ENCODE peak calls at places on chromosomes 12 and 14, in seven cellular contexts. W is GM23248, L is SK-N-SH, E is HCT116, Z is PC-9, I is hepatocyte, V is GM23338. Q is an unnamed sample.

GRCh38 chr12:3718100-3718499 is 34.8 kb downstream of the CRACR2A start:
- DNase-seq in W (no peak), L (no peak), E (no peak), Z (no peak), I (no peak), V (no peak), Q (no peak)

GRCh38 chr12:122951979-122952892 is 14.0 kb downstream of the ABCB9 start:
- DNase-seq in W (peak; percentile 83), L (peak; percentile 36), E (peak; percentile 59), Z (peak; percentile 67), I (peak; percentile 85), V (peak; percentile 70), Q (peak; percentile 83)

GRCh38 chr14:24277606-24278321 is 6.4 kb upstream of the RABGGTA start:
- DNase-seq in W (no peak), L (no peak), E (no peak), Z (no peak), I (no peak), V (no peak), Q (no peak)

GRCh38 chr12:2555487-2556082 is 239.2 kb upstream of the FKBP4 start:
- DNase-seq in W (no peak), L (no peak), E (no peak), Z (no peak), I (no peak), V (peak; percentile 24), Q (no peak)

GRCh38 chr12:62581288-62582064 is 114.8 kb downstream of the MON2 start:
- DNase-seq in W (peak; percentile 74), L (peak; percentile 39), E (peak; percentile 38), Z (no peak), I (peak; percentile 50), V (peak; percentile 71), Q (peak; percentile 52)

GRCh38 chr14:23154876-23155587 is 28.4 kb downstream of the SLC7A8 start:
- DNase-seq in W (peak; percentile 95), L (no peak), E (no peak), Z (no peak), I (peak; percentile 87), V (peak; percentile 61), Q (no peak)

GRCh38 chr12:2813573-2814185 is 1.2 kb downstream of the ITFG2 start:
- DNase-seq in W (peak; percentile 91), L (peak; percentile 78), E (peak; percentile 41), Z (peak; percentile 43), I (peak; percentile 83), V (peak; percentile 84), Q (peak; percentile 82)

GRCh38 chr12:103768467-103769123 is 72.4 kb downstream of the NT5DC3 start:
- DNase-seq in W (no peak), L (no peak), E (no peak), Z (no peak), I (no peak), V (no peak), Q (no peak)

GRCh38 chr14:85958069-85958468 is 428.1 kb downstream of the FLRT2 start:
- DNase-seq in W (no peak), L (no peak), E (no peak), Z (no peak), I (no peak), V (peak; percentile 11), Q (no peak)

GRCh38 chr14:32102968-32103367 is 25.9 kb downstream of the ARHGAP5 start:
- DNase-seq in W (no peak), L (no peak), E (no peak), Z (no peak), I (no peak), V (no peak), Q (no peak)
- H3K4me2 ChIP-seq in W (no peak overlapping the region), L (no peak overlapping the region), E (no peak overlapping the region), Z (no peak overlapping the region), I (no peak overlapping the region), V (no peak overlapping the region), Q (no peak overlapping the region)

GRCh38 chr12:38155020-38155395 is 161.6 kb upstream of the ALG10B start:
- DNase-seq in W (no peak), L (no peak), E (no peak), Z (no peak), I (no peak), V (no peak), Q (no peak)
- H3K9me2 ChIP-seq in W (no peaks in the 10 kb centered on the region), L (no peaks in the 10 kb centered on the region), E (no peaks in the 10 kb centered on the region), Z (no peaks in the 10 kb centered on the region), I (no peaks in the 10 kb centered on the region), V (no peaks in the 10 kb centered on the region), Q (no peaks in the 10 kb centered on the region)

GRCh38 chr14:99930420-99931274 is 134.6 kb upstream of the EVL start:
- DNase-seq in W (peak; percentile 39), L (peak; percentile 55), E (no peak), Z (no peak), I (no peak), V (no peak), Q (no peak)
- H3K4me2 ChIP-seq in W (no peak overlapping the region), L (no peak overlapping the region), E (no peak overlapping the region), Z (no peak overlapping the region), I (no peak overlapping the region), V (no peak overlapping the region), Q (no peak overlapping the region)

GRCh38 chr12:13099910-13100609 is 3.4 kb downstream of the GSG1 start:
- DNase-seq in W (no peak), L (no peak), E (no peak), Z (no peak), I (no peak), V (no peak), Q (no peak)

GRCh38 chr12:13100610-13100881 is 2.9 kb downstream of the GSG1 start:
- DNase-seq in W (peak; percentile 62), L (no peak), E (no peak), Z (no peak), I (no peak), V (no peak), Q (no peak)

GRCh38 chr12:13095266-13095995 is 8.0 kb downstream of the GSG1 start:
- DNase-seq in W (no peak), L (no peak), E (no peak), Z (no peak), I (no peak), V (no peak), Q (no peak)

GRCh38 chr12:13099066-13099909 is 4.2 kb downstream of the GSG1 start:
- DNase-seq in W (peak; percentile 73), L (no peak), E (no peak), Z (peak; percentile 34), I (peak; percentile 18), V (no peak), Q (peak; percentile 45)

DNA sequence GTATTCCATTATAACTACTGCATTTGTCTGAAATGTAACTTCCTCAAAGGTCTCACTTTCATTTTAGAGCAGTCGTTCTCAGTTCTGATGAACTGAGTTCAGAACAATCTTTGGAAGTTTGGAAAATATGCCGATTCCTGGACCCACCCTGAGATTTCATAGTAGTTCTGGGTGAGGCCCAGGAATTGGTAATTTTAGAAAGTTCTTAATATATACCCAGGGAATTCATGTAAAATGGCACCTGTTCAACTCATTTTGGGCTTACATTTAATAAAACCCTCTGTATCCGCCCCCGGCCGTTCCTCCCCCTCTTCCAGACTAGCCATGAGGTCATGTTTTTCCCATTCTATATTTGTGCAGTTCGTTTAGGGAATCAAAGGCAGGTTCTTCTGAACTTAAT is 5.9 kb downstream of the GSG1 start:
- DNase-seq in W (peak; percentile 69), L (no peak), E (no peak), Z (no peak), I (no peak), V (no peak), Q (no peak)
- H3K9me2 ChIP-seq in W (no peaks in the 10 kb centered on the region), L (no peaks in the 10 kb centered on the region), E (no peaks in the 10 kb centered on the region), Z (no peaks in the 10 kb centered on the region), I (no peaks in the 10 kb centered on the region), V (peaks cover 5% of the 10 kb centered on the region), Q (no peaks in the 10 kb centered on the region)

DNA sequence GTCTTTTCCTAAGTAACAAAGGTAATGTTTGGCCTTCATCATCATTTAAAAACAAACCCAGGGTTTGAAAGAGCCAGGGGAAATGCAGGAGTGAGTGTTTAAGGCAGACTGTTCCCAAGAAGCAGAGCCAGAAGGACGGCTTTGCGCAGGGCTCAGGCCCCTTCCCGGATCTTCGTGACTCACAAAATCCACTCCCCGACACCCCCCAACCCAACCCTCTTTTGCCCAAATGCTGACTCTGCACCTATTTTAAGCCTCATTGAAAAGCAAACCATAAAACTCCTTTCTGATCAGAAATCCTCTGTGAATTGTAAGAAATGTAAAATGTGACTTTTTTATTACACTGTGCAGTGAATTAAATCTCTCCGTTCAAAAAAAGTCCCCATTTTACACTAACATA is 67.5 kb downstream of the SETD3 start:
- DNase-seq in W (no peak), L (no peak), E (no peak), Z (no peak), I (no peak), V (peak; percentile 36), Q (no peak)
- H3K4me2 ChIP-seq in W (no peak overlapping the region), L (no peak overlapping the region), E (no peak overlapping the region), Z (no peak overlapping the region), I (no peak overlapping the region), V (peak overlapping the region; percentile 67), Q (no peak overlapping the region)

DNA sequence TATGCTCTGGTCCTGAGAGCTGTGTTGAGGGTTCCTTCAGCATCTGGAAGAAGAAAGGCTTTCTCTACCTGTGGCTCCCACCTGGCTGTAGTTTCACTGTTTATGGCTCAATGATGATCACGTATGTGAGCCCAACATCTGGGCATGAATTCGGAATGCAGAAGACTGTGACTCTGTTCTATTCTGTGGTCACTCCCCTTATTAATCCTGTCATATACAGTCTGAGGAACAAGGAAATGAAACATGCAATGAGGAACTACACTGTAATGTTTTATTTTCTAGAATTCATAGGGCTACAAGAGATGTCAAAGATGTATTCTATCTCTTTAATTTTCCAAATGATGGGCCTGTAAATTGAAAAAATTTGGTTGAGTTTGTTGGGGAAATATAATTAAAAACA is 10.8 kb upstream of the OR11G2 start:
- DNase-seq in W (no peak), L (no peak), E (no peak), Z (no peak), I (no peak), V (no peak), Q (no peak)
- H3K9me2 ChIP-seq in W (no peaks in the 10 kb centered on the region), L (no peaks in the 10 kb centered on the region), E (no peaks in the 10 kb centered on the region), Z (no peaks in the 10 kb centered on the region), I (no peaks in the 10 kb centered on the region), V (no peaks in the 10 kb centered on the region), Q (no peaks in the 10 kb centered on the region)

GRCh38 chr14:34710006-34710405 is 4.4 kb downstream of the CFL2 start:
- DNase-seq in W (no peak), L (no peak), E (no peak), Z (no peak), I (no peak), V (no peak), Q (no peak)
- H3K4me2 ChIP-seq in W (peak overlapping the region; percentile 99), L (peak overlapping the region; percentile 69), E (no peak overlapping the region), Z (no peak overlapping the region), I (no peak overlapping the region), V (no peak overlapping the region), Q (peak overlapping the region; percentile 94)

DNA sequence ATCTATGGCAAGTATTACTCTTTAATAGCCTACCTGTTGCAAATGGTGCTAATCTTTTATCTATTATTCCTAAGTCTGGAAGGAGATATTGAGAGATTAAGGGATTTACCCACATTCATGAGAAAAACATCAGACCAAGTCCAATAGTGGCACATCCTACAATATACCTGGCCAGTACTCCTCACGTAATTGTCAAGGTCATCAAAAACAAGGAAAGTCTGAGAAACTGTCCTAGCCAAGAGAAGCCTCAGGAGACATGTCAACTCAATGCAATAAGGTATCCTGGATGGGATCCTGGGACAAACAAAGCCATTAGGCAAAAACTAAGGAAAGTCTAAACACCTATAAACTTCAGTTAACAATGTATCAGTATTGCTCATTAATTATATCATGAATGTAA is 12.5 kb downstream of the NR2C1 start:
- DNase-seq in W (no peak), L (no peak), E (no peak), Z (no peak), I (no peak), V (no peak), Q (no peak)
- H3K9me2 ChIP-seq in W (no peaks in the 10 kb centered on the region), L (no peaks in the 10 kb centered on the region), E (no peaks in the 10 kb centered on the region), Z (no peaks in the 10 kb centered on the region), I (no peaks in the 10 kb centered on the region), V (no peaks in the 10 kb centered on the region), Q (no peaks in the 10 kb centered on the region)

Q was measured in OCI-LY7.